ENCODE peak calls at places on chromosomes 6 and 20, in four cellular contexts. One of them, this sample, is unnamed.

GRCh38 chr20:62101078-62101477 is 21.2 kb upstream of the LSM14B start:
- DNase-seq in A549: no peak
- DNase-seq in H1: no peak
- DNase-seq in HepG2: no peak
- DNase-seq in this sample: no peak

GRCh38 chr6:37617073-37617472 is 80.6 kb downstream of the MDGA1 start:
- DNase-seq in HepG2: no peak
- DNase-seq in A549: no peak
- DNase-seq in H1: no peak
- DNase-seq in this sample: no peak

GRCh38 chr6:23031986-23032385 is 462.6 kb downstream of the HDGFL1 start:
- DNase-seq in A549: no peak
- DNase-seq in H1: no peak
- DNase-seq in HepG2: no peak
- DNase-seq in this sample: no peak

GRCh38 chr6:147900191-147900830 is 391.8 kb downstream of the SAMD5 start:
- DNase-seq in HepG2: no peak
- DNase-seq in A549: no peak
- DNase-seq in H1: no peak
- DNase-seq in this sample: no peak

GRCh38 chr20:49214546-49214945 is 4.7 kb upstream of the DDX27 start:
- DNase-seq in H1: no peak
- DNase-seq in HepG2: no peak
- DNase-seq in A549: no peak
- DNase-seq in this sample: no peak

GRCh38 chr20:4151991-4152695 is 136.8 kb upstream of the RNF24 start:
- DNase-seq in A549: no peak
- DNase-seq in HepG2: no peak
- DNase-seq in H1: no peak
- DNase-seq in this sample: no peak

GRCh38 chr6:27127874-27128795 is 119.4 kb upstream of the PRSS16 start:
- DNase-seq in HepG2: no peak
- DNase-seq in H1: no peak
- DNase-seq in A549: no peak
- DNase-seq in this sample: no peak

GRCh38 chr6:140174509-140174908 is 800.1 kb upstream of the CITED2 start:
- DNase-seq in HepG2: no peak
- DNase-seq in A549: peak
- DNase-seq in H1: no peak
- DNase-seq in this sample: no peak

GRCh38 chr6:30100585-30101422 is 12.1 kb downstream of the TRIM31 start:
- DNase-seq in H1: peak
- DNase-seq in HepG2: peak
- DNase-seq in A549: no peak
- DNase-seq in this sample: peak

GRCh38 chr20:48825551-48825885 is 2.3 kb downstream of the PREX1 start:
- DNase-seq in HepG2: no peak
- DNase-seq in H1: no peak
- DNase-seq in A549: no peak
- DNase-seq in this sample: no peak

GRCh38 chr20:25272223-25273000 is 24.5 kb downstream of the PYGB start:
- DNase-seq in H1: peak
- DNase-seq in HepG2: no peak
- DNase-seq in A549: no peak
- DNase-seq in this sample: no peak

GRCh38 chr6:98142839-98143238 is 691.5 kb upstream of the POU3F2 start:
- DNase-seq in H1: no peak
- DNase-seq in A549: no peak
- DNase-seq in HepG2: no peak
- DNase-seq in this sample: no peak

DNA sequence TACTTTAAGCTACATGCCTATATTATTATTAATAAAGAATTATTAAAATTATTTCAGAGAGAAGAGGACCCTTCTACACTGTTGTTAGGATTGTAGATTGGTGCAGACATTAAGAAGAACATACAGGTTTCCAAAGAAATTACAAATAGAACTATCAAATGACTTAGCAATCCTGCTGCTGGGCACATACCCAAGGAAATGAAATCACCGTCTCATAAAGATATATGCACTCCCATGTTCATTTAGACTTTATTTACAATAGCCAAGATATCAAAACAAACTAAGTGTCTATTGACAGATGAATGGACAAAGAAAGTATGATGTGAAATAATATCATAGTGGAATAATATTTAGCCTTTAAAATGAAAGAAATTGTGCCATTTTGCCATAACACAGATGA is 687.7 kb upstream of the POU3F2 start:
- DNase-seq in A549: no peak
- DNase-seq in H1: no peak
- DNase-seq in HepG2: no peak
- DNase-seq in this sample: no peak
- TF ChIP-seq RFX5 in A549: no peak
- TF ChIP-seq RFX5 in H1: no peak
- TF ChIP-seq RFX5 in HepG2: no peak
- TF ChIP-seq RFX5 in this sample: no peak

GRCh38 chr20:50470249-50470858 is 39.8 kb upstream of the PTPN1 start:
- DNase-seq in H1: no peak
- DNase-seq in A549: no peak
- DNase-seq in HepG2: no peak
- DNase-seq in this sample: peak

GRCh38 chr20:50469796-50470195 is 40.4 kb upstream of the PTPN1 start:
- DNase-seq in HepG2: peak
- DNase-seq in A549: no peak
- DNase-seq in H1: no peak
- DNase-seq in this sample: no peak

GRCh38 chr20:50467618-50468373 is 42.4 kb upstream of the PTPN1 start:
- DNase-seq in H1: no peak
- DNase-seq in HepG2: peak
- DNase-seq in A549: peak
- DNase-seq in this sample: peak

GRCh38 chr20:50468378-50468798 is 41.8 kb upstream of the PTPN1 start:
- DNase-seq in H1: no peak
- DNase-seq in A549: no peak
- DNase-seq in HepG2: no peak
- DNase-seq in this sample: no peak

DNA sequence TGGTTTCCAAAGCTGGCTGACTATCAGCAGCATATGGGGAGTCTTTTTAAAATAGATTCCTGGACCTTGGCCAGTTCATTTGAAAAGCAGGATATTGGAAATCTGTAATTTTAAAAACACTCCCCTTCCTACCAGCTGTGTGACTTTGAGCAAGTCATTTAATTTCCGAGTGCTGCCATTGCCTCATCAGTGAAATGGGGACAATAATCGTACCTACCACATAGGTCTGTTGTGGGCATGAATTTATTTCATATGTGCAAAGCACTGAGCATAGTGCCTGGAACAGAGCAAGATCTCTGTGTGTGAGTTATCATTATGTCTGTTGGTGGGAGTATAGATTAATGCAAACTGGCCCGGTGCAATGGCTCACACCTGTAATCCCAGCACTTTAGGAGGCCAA is 40.9 kb upstream of the PTPN1 start:
- DNase-seq in HepG2: no peak
- DNase-seq in A549: no peak
- DNase-seq in H1: no peak
- DNase-seq in this sample: no peak
- TF ChIP-seq PHF8 in HepG2: no peak
- TF ChIP-seq PHF8 in A549: no peak
- TF ChIP-seq PHF8 in H1: no peak
- TF ChIP-seq PHF8 in this sample: no peak

GRCh38 chr20:2816030-2816582 is at the start of gene TMEM239:
- DNase-seq in A549: no peak
- DNase-seq in HepG2: no peak
- DNase-seq in H1: no peak
- DNase-seq in this sample: no peak

GRCh38 chr20:2815242-2815900 is 584 bp downstream of the C20orf141 start:
- DNase-seq in H1: no peak
- DNase-seq in A549: no peak
- DNase-seq in HepG2: no peak
- DNase-seq in this sample: no peak

GRCh38 chr20:2816583-2817340 is 598 bp downstream of the TMEM239 start:
- DNase-seq in A549: no peak
- DNase-seq in H1: peak
- DNase-seq in HepG2: no peak
- DNase-seq in this sample: peak

GRCh38 chr20:2814076-2814475 is 711 bp upstream of the C20orf141 start:
- DNase-seq in HepG2: no peak
- DNase-seq in H1: no peak
- DNase-seq in A549: no peak
- DNase-seq in this sample: no peak

DNA sequence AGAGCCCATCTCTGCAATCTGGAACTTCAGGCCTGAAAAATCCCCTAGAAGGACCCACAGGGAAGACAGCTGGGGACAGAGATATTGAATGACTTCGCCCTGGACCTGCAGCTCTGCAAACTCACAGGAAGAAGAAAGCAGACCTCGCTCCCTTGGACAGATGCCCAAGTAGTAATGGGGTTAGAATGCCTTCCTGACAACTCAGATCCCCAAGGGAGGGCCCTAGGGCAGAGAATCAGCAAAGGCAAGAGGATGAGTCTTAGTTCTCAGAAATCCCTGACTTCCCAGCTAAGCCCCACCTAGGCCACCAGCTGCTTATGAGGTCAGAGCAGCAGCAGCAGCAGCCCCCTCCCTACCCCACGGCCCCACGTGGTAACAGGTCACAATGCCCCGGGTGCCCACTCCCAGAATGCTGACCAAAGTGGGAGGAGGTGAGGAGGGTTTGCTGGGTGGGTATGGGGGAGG is at the start of gene C20orf141:
- DNase-seq in HepG2: no peak
- DNase-seq in H1: no peak
- DNase-seq in A549: peak
- DNase-seq in this sample: no peak
- TF ChIP-seq RFX5 in HepG2: no peak
- TF ChIP-seq RFX5 in H1: no peak
- TF ChIP-seq RFX5 in A549: no peak
- TF ChIP-seq RFX5 in this sample: no peak

GRCh38 chr6:2684059-2684749 is 66.5 kb downstream of the MYLK4 start:
- DNase-seq in HepG2: no peak
- DNase-seq in A549: peak
- DNase-seq in H1: no peak
- DNase-seq in this sample: no peak

GRCh38 chr6:2684766-2685754 is 65.7 kb downstream of the MYLK4 start:
- DNase-seq in H1: no peak
- DNase-seq in A549: no peak
- DNase-seq in HepG2: peak
- DNase-seq in this sample: no peak

GRCh38 chr6:2693191-2693590 is 57.5 kb downstream of the MYLK4 start:
- DNase-seq in HepG2: no peak
- DNase-seq in A549: no peak
- DNase-seq in H1: no peak
- DNase-seq in this sample: no peak

GRCh38 chr6:2687456-2687855 is 63.3 kb downstream of the MYLK4 start:
- DNase-seq in H1: no peak
- DNase-seq in A549: no peak
- DNase-seq in HepG2: no peak
- DNase-seq in this sample: no peak

GRCh38 chr6:2688416-2689064 is 62.2 kb downstream of the MYLK4 start:
- DNase-seq in HepG2: peak
- DNase-seq in H1: no peak
- DNase-seq in A549: peak
- DNase-seq in this sample: no peak
- TF ChIP-seq PHF8 in HepG2: no peak
- TF ChIP-seq PHF8 in H1: no peak
- TF ChIP-seq PHF8 in A549: no peak
- TF ChIP-seq PHF8 in this sample: no peak

DNA sequence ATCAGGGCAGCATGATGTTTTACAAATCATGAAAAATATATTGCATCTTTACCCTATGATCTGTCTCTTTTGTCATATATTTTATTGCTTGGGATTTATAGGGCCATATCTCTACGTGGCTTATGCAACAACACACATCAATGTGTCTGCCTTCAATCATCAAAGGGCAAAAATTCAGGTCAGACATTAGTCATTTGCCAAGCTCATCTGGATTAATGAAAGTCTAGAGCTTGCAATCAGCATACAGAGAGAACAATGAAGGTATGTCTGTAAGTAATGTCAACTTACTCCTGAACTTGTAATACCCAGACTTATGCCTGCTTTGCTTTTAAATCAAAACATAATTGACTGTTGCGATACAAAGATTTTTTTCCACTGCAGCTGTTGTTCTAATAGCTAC is 282.7 kb downstream of the HAO1 start:
- DNase-seq in H1: no peak
- DNase-seq in A549: no peak
- DNase-seq in HepG2: no peak
- DNase-seq in this sample: no peak
- TF ChIP-seq RFX5 in H1: no peak
- TF ChIP-seq RFX5 in A549: no peak
- TF ChIP-seq RFX5 in HepG2: no peak
- TF ChIP-seq RFX5 in this sample: no peak

DNA sequence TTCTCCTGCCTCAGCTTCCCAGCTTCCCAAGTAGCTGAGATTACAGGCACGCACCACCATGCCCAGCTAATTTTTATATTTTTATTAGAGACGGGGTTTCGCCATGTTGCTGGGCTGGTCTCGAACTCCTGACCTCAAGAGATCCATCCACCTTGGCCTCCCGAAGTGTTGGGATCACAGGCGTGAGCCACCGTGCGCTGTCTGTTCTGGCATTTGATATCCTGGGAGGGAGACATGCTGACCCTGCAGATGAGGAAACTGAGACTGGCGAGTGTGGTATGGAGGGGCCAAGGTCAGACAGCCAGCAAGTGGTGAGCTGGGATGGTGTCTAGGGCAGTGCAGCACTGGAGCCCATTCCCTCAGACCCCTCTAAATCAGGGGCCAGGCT is 44.6 kb downstream of the SRC start:
- DNase-seq in A549: no peak
- DNase-seq in HepG2: no peak
- DNase-seq in H1: no peak
- DNase-seq in this sample: no peak
- TF ChIP-seq PHF8 in A549: no peak
- TF ChIP-seq PHF8 in HepG2: no peak
- TF ChIP-seq PHF8 in H1: no peak
- TF ChIP-seq PHF8 in this sample: no peak

DNA sequence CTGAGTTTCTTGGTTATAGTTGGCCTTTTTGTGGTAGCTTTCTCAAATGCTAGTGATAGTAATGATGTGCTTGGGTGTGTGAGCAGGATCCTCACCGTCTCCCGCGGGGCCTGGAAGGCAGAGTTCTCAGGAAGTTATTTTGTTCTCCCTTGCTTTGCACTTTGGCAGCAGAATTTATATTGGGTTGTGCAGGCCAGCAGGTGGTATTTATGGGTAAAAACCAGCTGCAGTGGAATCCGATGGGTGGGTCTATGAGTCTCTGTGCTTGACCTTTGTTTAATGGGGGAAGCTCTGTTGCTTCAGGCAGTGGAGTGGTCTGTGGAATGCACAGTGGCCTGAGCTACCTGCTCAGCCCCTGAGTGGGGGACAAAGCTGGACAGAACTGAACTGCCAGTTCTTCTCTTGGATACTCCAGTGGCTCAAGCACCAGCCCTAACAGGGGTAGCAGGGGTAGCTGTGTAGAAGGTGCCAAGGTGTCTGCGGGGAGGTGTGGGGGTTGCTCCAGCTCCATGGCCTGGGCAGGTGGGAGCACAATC is 27.3 kb downstream of the IGF2R start:
- DNase-seq in H1: no peak
- DNase-seq in A549: no peak
- DNase-seq in HepG2: no peak
- DNase-seq in this sample: no peak
- TF ChIP-seq RFX5 in H1: no peak
- TF ChIP-seq RFX5 in A549: no peak
- TF ChIP-seq RFX5 in HepG2: no peak
- TF ChIP-seq RFX5 in this sample: no peak